ENCODE peak calls at places on chromosomes 4 and X, in six cellular contexts. One of them, this sample, is unnamed.

GRCh38 chr4:82496349-82496748 is 65.4 kb downstream of the TMEM150C start:
- DNase-seq in ACHN: no peak
- DNase-seq in stromal cell of bone marrow: no peak
- DNase-seq in HEK293T: no peak
- DNase-seq in central memory CD8-positive, alpha-beta T cell: no peak
- DNase-seq in choroid plexus epithelial cell: no peak
- DNase-seq in this sample: no peak

GRCh38 chr4:48315728-48316630 is 25.4 kb upstream of the SLAIN2 start:
- DNase-seq in HEK293T: peak; percentile 44
- DNase-seq in ACHN: peak; percentile 65
- DNase-seq in central memory CD8-positive, alpha-beta T cell: no peak
- DNase-seq in stromal cell of bone marrow: peak; percentile 57
- DNase-seq in choroid plexus epithelial cell: peak; percentile 85
- DNase-seq in this sample: peak; percentile 28

GRCh38 chr4:74042681-74043080 is 4.2 kb upstream of the CXCL3 start:
- DNase-seq in stromal cell of bone marrow: no peak
- DNase-seq in HEK293T: no peak
- DNase-seq in choroid plexus epithelial cell: no peak
- DNase-seq in central memory CD8-positive, alpha-beta T cell: no peak
- DNase-seq in ACHN: no peak
- DNase-seq in this sample: no peak

GRCh38 chr4:47145630-47146029 is 114.3 kb downstream of the GABRB1 start:
- DNase-seq in stromal cell of bone marrow: peak; percentile 55
- DNase-seq in choroid plexus epithelial cell: peak; percentile 94
- DNase-seq in central memory CD8-positive, alpha-beta T cell: no peak
- DNase-seq in ACHN: peak; percentile 4
- DNase-seq in HEK293T: no peak
- DNase-seq in this sample: no peak

GRCh38 chr4:138512766-138513165 is 270.6 kb upstream of the SLC7A11 start:
- DNase-seq in stromal cell of bone marrow: no peak
- DNase-seq in ACHN: no peak
- DNase-seq in central memory CD8-positive, alpha-beta T cell: no peak
- DNase-seq in HEK293T: no peak
- DNase-seq in choroid plexus epithelial cell: peak; percentile 32
- DNase-seq in this sample: no peak

GRCh38 chr4:121829511-121829910 is 5.8 kb upstream of the CCNA2 start:
- DNase-seq in HEK293T: no peak
- DNase-seq in ACHN: no peak
- DNase-seq in choroid plexus epithelial cell: no peak
- DNase-seq in stromal cell of bone marrow: no peak
- DNase-seq in central memory CD8-positive, alpha-beta T cell: no peak
- DNase-seq in this sample: no peak

GRCh38 chr4:183468210-183469095 is 24.0 kb downstream of the CDKN2AIP start:
- DNase-seq in HEK293T: no peak
- DNase-seq in choroid plexus epithelial cell: peak; percentile 30
- DNase-seq in stromal cell of bone marrow: no peak
- DNase-seq in central memory CD8-positive, alpha-beta T cell: no peak
- DNase-seq in ACHN: no peak
- DNase-seq in this sample: no peak

GRCh38 chr4:30716158-30716557 is 4.0 kb upstream of the PCDH7 start:
- DNase-seq in stromal cell of bone marrow: no peak
- DNase-seq in ACHN: peak; percentile 55
- DNase-seq in choroid plexus epithelial cell: peak; percentile 64
- DNase-seq in central memory CD8-positive, alpha-beta T cell: no peak
- DNase-seq in HEK293T: no peak
- DNase-seq in this sample: no peak

GRCh38 chr4:113637823-113638691 is 123.5 kb downstream of the CAMK2D start:
- DNase-seq in stromal cell of bone marrow: no peak
- DNase-seq in choroid plexus epithelial cell: no peak
- DNase-seq in central memory CD8-positive, alpha-beta T cell: no peak
- DNase-seq in HEK293T: no peak
- DNase-seq in ACHN: no peak
- DNase-seq in this sample: no peak

GRCh38 chr4:159204566-159204965 is 101.7 kb downstream of the RAPGEF2 start:
- DNase-seq in HEK293T: no peak
- DNase-seq in stromal cell of bone marrow: no peak
- DNase-seq in central memory CD8-positive, alpha-beta T cell: no peak
- DNase-seq in choroid plexus epithelial cell: peak; percentile 19
- DNase-seq in ACHN: no peak
- DNase-seq in this sample: no peak

GRCh38 chr4:5368426-5368825 is 317.1 kb downstream of the STK32B start:
- DNase-seq in ACHN: no peak
- DNase-seq in central memory CD8-positive, alpha-beta T cell: no peak
- DNase-seq in choroid plexus epithelial cell: no peak
- DNase-seq in HEK293T: no peak
- DNase-seq in stromal cell of bone marrow: no peak
- DNase-seq in this sample: no peak

GRCh38 chr4:82569076-82569475 is 7.3 kb upstream of the TMEM150C start:
- DNase-seq in stromal cell of bone marrow: no peak
- DNase-seq in central memory CD8-positive, alpha-beta T cell: no peak
- DNase-seq in ACHN: no peak
- DNase-seq in choroid plexus epithelial cell: no peak
- DNase-seq in HEK293T: no peak
- DNase-seq in this sample: no peak

GRCh38 chr4:37864786-37865185 is 26.1 kb upstream of the TBC1D1 start:
- DNase-seq in stromal cell of bone marrow: no peak
- DNase-seq in choroid plexus epithelial cell: no peak
- DNase-seq in central memory CD8-positive, alpha-beta T cell: no peak
- DNase-seq in ACHN: no peak
- DNase-seq in HEK293T: no peak
- DNase-seq in this sample: no peak

GRCh38 chrX:119871245-119871598 is 311 bp downstream of the RNF113A start:
- DNase-seq in HEK293T: no peak
- DNase-seq in choroid plexus epithelial cell: no peak
- DNase-seq in stromal cell of bone marrow: no peak
- DNase-seq in ACHN: no peak
- DNase-seq in central memory CD8-positive, alpha-beta T cell: no peak
- DNase-seq in this sample: no peak

GRCh38 chrX:19602866-19603620 is 87.7 kb upstream of the MAP3K15 start:
- DNase-seq in ACHN: peak; percentile 43
- DNase-seq in choroid plexus epithelial cell: peak; percentile 70
- DNase-seq in HEK293T: no peak
- DNase-seq in stromal cell of bone marrow: no peak
- DNase-seq in central memory CD8-positive, alpha-beta T cell: no peak
- DNase-seq in this sample: no peak

GRCh38 chrX:45801554-45801953 is 600.9 kb upstream of the DIPK2B start:
- DNase-seq in choroid plexus epithelial cell: peak; percentile 74
- DNase-seq in central memory CD8-positive, alpha-beta T cell: no peak
- DNase-seq in HEK293T: no peak
- DNase-seq in ACHN: peak; percentile 47
- DNase-seq in stromal cell of bone marrow: no peak
- DNase-seq in this sample: no peak

GRCh38 chr4:23268072-23268771 is 575.5 kb downstream of the GBA3 start:
- DNase-seq in HEK293T: no peak
- DNase-seq in ACHN: no peak
- DNase-seq in central memory CD8-positive, alpha-beta T cell: no peak
- DNase-seq in stromal cell of bone marrow: no peak
- DNase-seq in choroid plexus epithelial cell: no peak
- DNase-seq in this sample: no peak

GRCh38 chr4:83219344-83219990 is 65.1 kb downstream of the COQ2 start:
- DNase-seq in ACHN: no peak
- DNase-seq in central memory CD8-positive, alpha-beta T cell: no peak
- DNase-seq in stromal cell of bone marrow: no peak
- DNase-seq in choroid plexus epithelial cell: no peak
- DNase-seq in HEK293T: no peak
- DNase-seq in this sample: no peak

This sample was measured in HuH-7.5.